ENCODE peak calls at places on chromosomes 2 and 18, in six cellular contexts. One of them, this sample, is unnamed.

GRCh38 chr2:107588960-107589542 is 237.6 kb upstream of the RGPD4 start:
- DNase-seq in stimulated activated effector memory CD8-positive, alpha-beta T cell treated with anti-CD3 and anti-CD28 coated beads, Interleukin-12 subunit alpha, Interleukin-12 subunit beta, amount 100 ng/mL, for 72 hours: no peak
- DNase-seq in left ventricle myocardium superior: no peak
- DNase-seq in small intestine: no peak
- DNase-seq in MG63: no peak
- DNase-seq in COR-L47: peak; percentile 95
- DNase-seq in this sample: peak; percentile 26

GRCh38 chr2:24354899-24355298 is 5.4 kb downstream of the ITSN2 start:
- DNase-seq in stimulated activated effector memory CD8-positive, alpha-beta T cell treated with anti-CD3 and anti-CD28 coated beads, Interleukin-12 subunit alpha, Interleukin-12 subunit beta, amount 100 ng/mL, for 72 hours: no peak
- DNase-seq in left ventricle myocardium superior: no peak
- DNase-seq in MG63: no peak
- DNase-seq in small intestine: no peak
- DNase-seq in COR-L47: no peak
- DNase-seq in this sample: no peak

GRCh38 chr2:1736997-1737480 is 7.3 kb downstream of the PXDN start:
- DNase-seq in stimulated activated effector memory CD8-positive, alpha-beta T cell treated with anti-CD3 and anti-CD28 coated beads, Interleukin-12 subunit alpha, Interleukin-12 subunit beta, amount 100 ng/mL, for 72 hours: no peak
- DNase-seq in COR-L47: no peak
- DNase-seq in small intestine: no peak
- DNase-seq in left ventricle myocardium superior: no peak
- DNase-seq in MG63: peak; percentile 62
- DNase-seq in this sample: no peak

GRCh38 chr2:226579519-226579918 is 220.1 kb downstream of the IRS1 start:
- DNase-seq in stimulated activated effector memory CD8-positive, alpha-beta T cell treated with anti-CD3 and anti-CD28 coated beads, Interleukin-12 subunit alpha, Interleukin-12 subunit beta, amount 100 ng/mL, for 72 hours: no peak
- DNase-seq in MG63: no peak
- DNase-seq in COR-L47: no peak
- DNase-seq in small intestine: no peak
- DNase-seq in left ventricle myocardium superior: no peak
- DNase-seq in this sample: no peak

GRCh38 chr2:43192039-43192438 is 34.4 kb downstream of the ZFP36L2 start:
- DNase-seq in COR-L47: no peak
- DNase-seq in left ventricle myocardium superior: no peak
- DNase-seq in stimulated activated effector memory CD8-positive, alpha-beta T cell treated with anti-CD3 and anti-CD28 coated beads, Interleukin-12 subunit alpha, Interleukin-12 subunit beta, amount 100 ng/mL, for 72 hours: no peak
- DNase-seq in MG63: no peak
- DNase-seq in small intestine: no peak
- DNase-seq in this sample: no peak

GRCh38 chr2:238098854-238099708 is 1.1 kb upstream of the ESPNL start:
- DNase-seq in MG63: no peak
- DNase-seq in COR-L47: no peak
- DNase-seq in left ventricle myocardium superior: no peak
- DNase-seq in small intestine: peak; percentile 8
- DNase-seq in stimulated activated effector memory CD8-positive, alpha-beta T cell treated with anti-CD3 and anti-CD28 coated beads, Interleukin-12 subunit alpha, Interleukin-12 subunit beta, amount 100 ng/mL, for 72 hours: no peak
- DNase-seq in this sample: no peak

GRCh38 chr2:1869987-1870386 is 125.7 kb upstream of the PXDN start:
- DNase-seq in COR-L47: no peak
- DNase-seq in small intestine: no peak
- DNase-seq in MG63: peak; percentile 16
- DNase-seq in left ventricle myocardium superior: no peak
- DNase-seq in stimulated activated effector memory CD8-positive, alpha-beta T cell treated with anti-CD3 and anti-CD28 coated beads, Interleukin-12 subunit alpha, Interleukin-12 subunit beta, amount 100 ng/mL, for 72 hours: no peak
- DNase-seq in this sample: no peak

GRCh38 chr2:220033546-220033945 is 406.1 kb downstream of the SLC4A3 start:
- DNase-seq in COR-L47: no peak
- DNase-seq in left ventricle myocardium superior: no peak
- DNase-seq in MG63: no peak
- DNase-seq in small intestine: no peak
- DNase-seq in stimulated activated effector memory CD8-positive, alpha-beta T cell treated with anti-CD3 and anti-CD28 coated beads, Interleukin-12 subunit alpha, Interleukin-12 subunit beta, amount 100 ng/mL, for 72 hours: no peak
- DNase-seq in this sample: no peak

GRCh38 chr2:234999740-235000425 is 48.1 kb downstream of the SH3BP4 start:
- DNase-seq in stimulated activated effector memory CD8-positive, alpha-beta T cell treated with anti-CD3 and anti-CD28 coated beads, Interleukin-12 subunit alpha, Interleukin-12 subunit beta, amount 100 ng/mL, for 72 hours: no peak
- DNase-seq in COR-L47: no peak
- DNase-seq in small intestine: peak; percentile 64
- DNase-seq in MG63: no peak
- DNase-seq in left ventricle myocardium superior: no peak
- DNase-seq in this sample: no peak

GRCh38 chr2:112924855-112925254 is 13.9 kb downstream of the IL37 start:
- DNase-seq in small intestine: peak; percentile 81
- DNase-seq in stimulated activated effector memory CD8-positive, alpha-beta T cell treated with anti-CD3 and anti-CD28 coated beads, Interleukin-12 subunit alpha, Interleukin-12 subunit beta, amount 100 ng/mL, for 72 hours: no peak
- DNase-seq in COR-L47: no peak
- DNase-seq in MG63: no peak
- DNase-seq in left ventricle myocardium superior: no peak
- DNase-seq in this sample: no peak

GRCh38 chr2:64327129-64327509 is 126.8 kb upstream of the LGALSL start:
- DNase-seq in stimulated activated effector memory CD8-positive, alpha-beta T cell treated with anti-CD3 and anti-CD28 coated beads, Interleukin-12 subunit alpha, Interleukin-12 subunit beta, amount 100 ng/mL, for 72 hours: no peak
- DNase-seq in left ventricle myocardium superior: no peak
- DNase-seq in COR-L47: no peak
- DNase-seq in MG63: peak; percentile 49
- DNase-seq in small intestine: no peak
- DNase-seq in this sample: no peak

GRCh38 chr2:72157871-72158771 is 10.5 kb upstream of the CYP26B1 start:
- DNase-seq in small intestine: no peak
- DNase-seq in left ventricle myocardium superior: no peak
- DNase-seq in MG63: no peak
- DNase-seq in stimulated activated effector memory CD8-positive, alpha-beta T cell treated with anti-CD3 and anti-CD28 coated beads, Interleukin-12 subunit alpha, Interleukin-12 subunit beta, amount 100 ng/mL, for 72 hours: peak; percentile 18
- DNase-seq in COR-L47: no peak
- DNase-seq in this sample: no peak

GRCh38 chr2:240559271-240559670 is 886 bp upstream of the DUSP28 start:
- DNase-seq in MG63: no peak
- DNase-seq in stimulated activated effector memory CD8-positive, alpha-beta T cell treated with anti-CD3 and anti-CD28 coated beads, Interleukin-12 subunit alpha, Interleukin-12 subunit beta, amount 100 ng/mL, for 72 hours: no peak
- DNase-seq in small intestine: no peak
- DNase-seq in COR-L47: no peak
- DNase-seq in left ventricle myocardium superior: no peak
- DNase-seq in this sample: no peak

GRCh38 chr2:158115202-158115783 is 13.6 kb downstream of the UPP2 start:
- DNase-seq in stimulated activated effector memory CD8-positive, alpha-beta T cell treated with anti-CD3 and anti-CD28 coated beads, Interleukin-12 subunit alpha, Interleukin-12 subunit beta, amount 100 ng/mL, for 72 hours: no peak
- DNase-seq in MG63: no peak
- DNase-seq in left ventricle myocardium superior: no peak
- DNase-seq in small intestine: no peak
- DNase-seq in COR-L47: no peak
- DNase-seq in this sample: no peak

GRCh38 chr2:235278771-235279355 is 215.0 kb upstream of the AGAP1 start:
- DNase-seq in MG63: no peak
- DNase-seq in stimulated activated effector memory CD8-positive, alpha-beta T cell treated with anti-CD3 and anti-CD28 coated beads, Interleukin-12 subunit alpha, Interleukin-12 subunit beta, amount 100 ng/mL, for 72 hours: no peak
- DNase-seq in left ventricle myocardium superior: no peak
- DNase-seq in small intestine: no peak
- DNase-seq in COR-L47: no peak
- DNase-seq in this sample: no peak

GRCh38 chr2:71779306-71779855 is 326.0 kb downstream of the DYSF start:
- DNase-seq in MG63: no peak
- DNase-seq in stimulated activated effector memory CD8-positive, alpha-beta T cell treated with anti-CD3 and anti-CD28 coated beads, Interleukin-12 subunit alpha, Interleukin-12 subunit beta, amount 100 ng/mL, for 72 hours: no peak
- DNase-seq in left ventricle myocardium superior: no peak
- DNase-seq in COR-L47: no peak
- DNase-seq in small intestine: no peak
- DNase-seq in this sample: no peak

GRCh38 chr2:121539722-121540469 is 9.2 kb downstream of the RNU4ATAC start:
- DNase-seq in left ventricle myocardium superior: no peak
- DNase-seq in MG63: no peak
- DNase-seq in small intestine: no peak
- DNase-seq in COR-L47: no peak
- DNase-seq in stimulated activated effector memory CD8-positive, alpha-beta T cell treated with anti-CD3 and anti-CD28 coated beads, Interleukin-12 subunit alpha, Interleukin-12 subunit beta, amount 100 ng/mL, for 72 hours: no peak
- DNase-seq in this sample: no peak

GRCh38 chr2:192286093-192286701 is 91.5 kb upstream of the TMEFF2 start:
- DNase-seq in COR-L47: peak; percentile 23
- DNase-seq in stimulated activated effector memory CD8-positive, alpha-beta T cell treated with anti-CD3 and anti-CD28 coated beads, Interleukin-12 subunit alpha, Interleukin-12 subunit beta, amount 100 ng/mL, for 72 hours: no peak
- DNase-seq in left ventricle myocardium superior: no peak
- DNase-seq in small intestine: peak; percentile 42
- DNase-seq in MG63: no peak
- DNase-seq in this sample: no peak

GRCh38 chr18:12253517-12254136 is 534 bp upstream of the CIDEA start:
- DNase-seq in stimulated activated effector memory CD8-positive, alpha-beta T cell treated with anti-CD3 and anti-CD28 coated beads, Interleukin-12 subunit alpha, Interleukin-12 subunit beta, amount 100 ng/mL, for 72 hours: no peak
- DNase-seq in COR-L47: peak; percentile 19
- DNase-seq in MG63: no peak
- DNase-seq in left ventricle myocardium superior: peak; percentile 75
- DNase-seq in small intestine: no peak
- DNase-seq in this sample: no peak

GRCh38 chr2:62550466-62550865 is 44.5 kb upstream of the TMEM17 start:
- DNase-seq in left ventricle myocardium superior: no peak
- DNase-seq in COR-L47: no peak
- DNase-seq in small intestine: no peak
- DNase-seq in stimulated activated effector memory CD8-positive, alpha-beta T cell treated with anti-CD3 and anti-CD28 coated beads, Interleukin-12 subunit alpha, Interleukin-12 subunit beta, amount 100 ng/mL, for 72 hours: no peak
- DNase-seq in MG63: no peak
- DNase-seq in this sample: no peak

GRCh38 chr2:235903803-235904637 is 264.2 kb downstream of the GBX2 start:
- DNase-seq in left ventricle myocardium superior: no peak
- DNase-seq in MG63: no peak
- DNase-seq in small intestine: no peak
- DNase-seq in stimulated activated effector memory CD8-positive, alpha-beta T cell treated with anti-CD3 and anti-CD28 coated beads, Interleukin-12 subunit alpha, Interleukin-12 subunit beta, amount 100 ng/mL, for 72 hours: no peak
- DNase-seq in COR-L47: no peak
- DNase-seq in this sample: no peak

GRCh38 chr2:74206180-74206688 is 7.8 kb downstream of the MTHFD2 start:
- DNase-seq in MG63: no peak
- DNase-seq in left ventricle myocardium superior: no peak
- DNase-seq in stimulated activated effector memory CD8-positive, alpha-beta T cell treated with anti-CD3 and anti-CD28 coated beads, Interleukin-12 subunit alpha, Interleukin-12 subunit beta, amount 100 ng/mL, for 72 hours: peak; percentile 80
- DNase-seq in small intestine: peak; percentile 54
- DNase-seq in COR-L47: no peak
- DNase-seq in this sample: no peak

GRCh38 chr2:11753886-11754704 is 7.7 kb downstream of the LPIN1 start:
- DNase-seq in MG63: peak; percentile 97
- DNase-seq in stimulated activated effector memory CD8-positive, alpha-beta T cell treated with anti-CD3 and anti-CD28 coated beads, Interleukin-12 subunit alpha, Interleukin-12 subunit beta, amount 100 ng/mL, for 72 hours: peak; percentile 82
- DNase-seq in COR-L47: peak; percentile 63
- DNase-seq in left ventricle myocardium superior: no peak
- DNase-seq in small intestine: peak; percentile 72
- DNase-seq in this sample: no peak

GRCh38 chr2:107072150-107072940 is 186.4 kb upstream of the ST6GAL2 start:
- DNase-seq in stimulated activated effector memory CD8-positive, alpha-beta T cell treated with anti-CD3 and anti-CD28 coated beads, Interleukin-12 subunit alpha, Interleukin-12 subunit beta, amount 100 ng/mL, for 72 hours: no peak
- DNase-seq in COR-L47: no peak
- DNase-seq in MG63: no peak
- DNase-seq in left ventricle myocardium superior: no peak
- DNase-seq in small intestine: no peak
- DNase-seq in this sample: no peak

GRCh38 chr2:235529621-235530020 is 35.8 kb downstream of the AGAP1 start:
- DNase-seq in small intestine: no peak
- DNase-seq in COR-L47: no peak
- DNase-seq in stimulated activated effector memory CD8-positive, alpha-beta T cell treated with anti-CD3 and anti-CD28 coated beads, Interleukin-12 subunit alpha, Interleukin-12 subunit beta, amount 100 ng/mL, for 72 hours: no peak
- DNase-seq in MG63: no peak
- DNase-seq in left ventricle myocardium superior: no peak
- DNase-seq in this sample: no peak

GRCh38 chr2:109058215-109058614 is 69.2 kb upstream of the EDAR start:
- DNase-seq in COR-L47: no peak
- DNase-seq in left ventricle myocardium superior: no peak
- DNase-seq in stimulated activated effector memory CD8-positive, alpha-beta T cell treated with anti-CD3 and anti-CD28 coated beads, Interleukin-12 subunit alpha, Interleukin-12 subunit beta, amount 100 ng/mL, for 72 hours: no peak
- DNase-seq in small intestine: no peak
- DNase-seq in MG63: no peak
- DNase-seq in this sample: no peak

GRCh38 chr18:59145055-59145454 is 5.4 kb downstream of the SEC11C start:
- DNase-seq in COR-L47: peak; percentile 77
- DNase-seq in small intestine: no peak
- DNase-seq in stimulated activated effector memory CD8-positive, alpha-beta T cell treated with anti-CD3 and anti-CD28 coated beads, Interleukin-12 subunit alpha, Interleukin-12 subunit beta, amount 100 ng/mL, for 72 hours: no peak
- DNase-seq in MG63: no peak
- DNase-seq in left ventricle myocardium superior: no peak
- DNase-seq in this sample: no peak

GRCh38 chr2:185215497-185215896 is 523.1 kb upstream of the FSIP2 start:
- DNase-seq in COR-L47: no peak
- DNase-seq in left ventricle myocardium superior: no peak
- DNase-seq in MG63: no peak
- DNase-seq in stimulated activated effector memory CD8-positive, alpha-beta T cell treated with anti-CD3 and anti-CD28 coated beads, Interleukin-12 subunit alpha, Interleukin-12 subunit beta, amount 100 ng/mL, for 72 hours: no peak
- DNase-seq in small intestine: no peak
- DNase-seq in this sample: no peak

GRCh38 chr18:6781846-6782245 is 52.3 kb downstream of the ARHGAP28 start:
- DNase-seq in left ventricle myocardium superior: no peak
- DNase-seq in MG63: peak; percentile 59
- DNase-seq in stimulated activated effector memory CD8-positive, alpha-beta T cell treated with anti-CD3 and anti-CD28 coated beads, Interleukin-12 subunit alpha, Interleukin-12 subunit beta, amount 100 ng/mL, for 72 hours: no peak
- DNase-seq in small intestine: no peak
- DNase-seq in COR-L47: no peak
- DNase-seq in this sample: no peak

GRCh38 chr18:5895300-5895885 is at the start of gene TMEM200C:
- DNase-seq in small intestine: no peak
- DNase-seq in MG63: no peak
- DNase-seq in stimulated activated effector memory CD8-positive, alpha-beta T cell treated with anti-CD3 and anti-CD28 coated beads, Interleukin-12 subunit alpha, Interleukin-12 subunit beta, amount 100 ng/mL, for 72 hours: no peak
- DNase-seq in left ventricle myocardium superior: peak; percentile 38
- DNase-seq in COR-L47: peak; percentile 67
- DNase-seq in this sample: no peak

GRCh38 chr18:50405582-50406271 is 30.9 kb downstream of the SKA1 start:
- DNase-seq in stimulated activated effector memory CD8-positive, alpha-beta T cell treated with anti-CD3 and anti-CD28 coated beads, Interleukin-12 subunit alpha, Interleukin-12 subunit beta, amount 100 ng/mL, for 72 hours: no peak
- DNase-seq in left ventricle myocardium superior: no peak
- DNase-seq in small intestine: no peak
- DNase-seq in MG63: no peak
- DNase-seq in COR-L47: peak; percentile 93
- DNase-seq in this sample: no peak

GRCh38 chr2:175275499-175275898 is 94.0 kb upstream of the ATP5MC3 start:
- DNase-seq in small intestine: peak; percentile 4
- DNase-seq in COR-L47: peak; percentile 79
- DNase-seq in left ventricle myocardium superior: no peak
- DNase-seq in MG63: no peak
- DNase-seq in stimulated activated effector memory CD8-positive, alpha-beta T cell treated with anti-CD3 and anti-CD28 coated beads, Interleukin-12 subunit alpha, Interleukin-12 subunit beta, amount 100 ng/mL, for 72 hours: no peak
- DNase-seq in this sample: no peak

GRCh38 chr18:9808530-9809241 is 77.1 kb upstream of the TXNDC2 start:
- DNase-seq in left ventricle myocardium superior: peak; percentile 71
- DNase-seq in small intestine: no peak
- DNase-seq in COR-L47: no peak
- DNase-seq in stimulated activated effector memory CD8-positive, alpha-beta T cell treated with anti-CD3 and anti-CD28 coated beads, Interleukin-12 subunit alpha, Interleukin-12 subunit beta, amount 100 ng/mL, for 72 hours: no peak
- DNase-seq in MG63: no peak
- DNase-seq in this sample: no peak

GRCh38 chr2:96869824-96870630 is at the start of gene SEMA4C:
- DNase-seq in MG63: peak; percentile 56
- DNase-seq in stimulated activated effector memory CD8-positive, alpha-beta T cell treated with anti-CD3 and anti-CD28 coated beads, Interleukin-12 subunit alpha, Interleukin-12 subunit beta, amount 100 ng/mL, for 72 hours: peak; percentile 75
- DNase-seq in small intestine: no peak
- DNase-seq in left ventricle myocardium superior: peak; percentile 83
- DNase-seq in COR-L47: peak; percentile 49
- DNase-seq in this sample: no peak

GRCh38 chr2:216807861-216808272 is 52.0 kb downstream of the TNP1 start:
- DNase-seq in small intestine: no peak
- DNase-seq in COR-L47: no peak
- DNase-seq in stimulated activated effector memory CD8-positive, alpha-beta T cell treated with anti-CD3 and anti-CD28 coated beads, Interleukin-12 subunit alpha, Interleukin-12 subunit beta, amount 100 ng/mL, for 72 hours: no peak
- DNase-seq in MG63: no peak
- DNase-seq in left ventricle myocardium superior: peak; percentile 56
- DNase-seq in this sample: no peak

GRCh38 chr18:69943021-69943420 is 4.7 kb downstream of the CD226 start:
- DNase-seq in stimulated activated effector memory CD8-positive, alpha-beta T cell treated with anti-CD3 and anti-CD28 coated beads, Interleukin-12 subunit alpha, Interleukin-12 subunit beta, amount 100 ng/mL, for 72 hours: peak; percentile 51
- DNase-seq in COR-L47: no peak
- DNase-seq in left ventricle myocardium superior: no peak
- DNase-seq in MG63: no peak
- DNase-seq in small intestine: no peak
- DNase-seq in this sample: no peak

GRCh38 chr2:195601361-195601760 is 55.7 kb upstream of the SLC39A10 start:
- DNase-seq in stimulated activated effector memory CD8-positive, alpha-beta T cell treated with anti-CD3 and anti-CD28 coated beads, Interleukin-12 subunit alpha, Interleukin-12 subunit beta, amount 100 ng/mL, for 72 hours: no peak
- DNase-seq in left ventricle myocardium superior: no peak
- DNase-seq in small intestine: no peak
- DNase-seq in MG63: no peak
- DNase-seq in COR-L47: no peak
- DNase-seq in this sample: no peak

GRCh38 chr2:4020649-4021048 is 317.3 kb downstream of the DCDC2C start:
- DNase-seq in small intestine: no peak
- DNase-seq in COR-L47: peak; percentile 63
- DNase-seq in MG63: no peak
- DNase-seq in stimulated activated effector memory CD8-positive, alpha-beta T cell treated with anti-CD3 and anti-CD28 coated beads, Interleukin-12 subunit alpha, Interleukin-12 subunit beta, amount 100 ng/mL, for 72 hours: no peak
- DNase-seq in left ventricle myocardium superior: no peak
- DNase-seq in this sample: no peak

GRCh38 chr2:19198376-19198775 is 160.0 kb downstream of the OSR1 start:
- DNase-seq in left ventricle myocardium superior: peak; percentile 47
- DNase-seq in COR-L47: no peak
- DNase-seq in stimulated activated effector memory CD8-positive, alpha-beta T cell treated with anti-CD3 and anti-CD28 coated beads, Interleukin-12 subunit alpha, Interleukin-12 subunit beta, amount 100 ng/mL, for 72 hours: no peak
- DNase-seq in MG63: no peak
- DNase-seq in small intestine: no peak
- DNase-seq in this sample: no peak

This sample was measured in DMS 273 treated with DMSO at 0.1 percent for 48 hours.